ENCODE peak calls at places on chromosomes 4 and X, in seven cellular contexts. One of them, this sample, is unnamed.

GRCh38 chr4:185470503-185471195 is 884 bp downstream of the CCDC110 start:
- DNase-seq in left lung: peak; percentile 67
- DNase-seq in fibroblast of lung: peak; percentile 20
- DNase-seq in lung: peak; percentile 64
- DNase-seq in WERI-Rb-1: peak; percentile 35
- DNase-seq in hepatocyte: peak; percentile 63
- DNase-seq in IMR-90: peak; percentile 12
- DNase-seq in this sample: peak; percentile 18

GRCh38 chrX:131816551-131817136 is 206.5 kb upstream of the STK26 start:
- DNase-seq in left lung: peak; percentile 75
- DNase-seq in fibroblast of lung: no peak
- DNase-seq in lung: peak; percentile 90
- DNase-seq in WERI-Rb-1: peak; percentile 59
- DNase-seq in hepatocyte: no peak
- DNase-seq in IMR-90: peak; percentile 74
- DNase-seq in this sample: no peak

GRCh38 chrX:109856974-109857373 is 123.9 kb upstream of the ACSL4 start:
- DNase-seq in left lung: no peak
- DNase-seq in fibroblast of lung: peak; percentile 66
- DNase-seq in lung: no peak
- DNase-seq in WERI-Rb-1: no peak
- DNase-seq in hepatocyte: peak; percentile 40
- DNase-seq in IMR-90: peak; percentile 34
- DNase-seq in this sample: no peak

GRCh38 chr4:4421356-4421755 is 34.5 kb downstream of the NSG1 start:
- DNase-seq in left lung: no peak
- DNase-seq in fibroblast of lung: no peak
- DNase-seq in lung: no peak
- DNase-seq in WERI-Rb-1: no peak
- DNase-seq in hepatocyte: no peak
- DNase-seq in IMR-90: no peak
- DNase-seq in this sample: no peak

GRCh38 chr4:184282251-184282713 is 64.6 kb upstream of the ENPP6 start:
- DNase-seq in left lung: no peak
- DNase-seq in fibroblast of lung: no peak
- DNase-seq in lung: peak; percentile 41
- DNase-seq in WERI-Rb-1: no peak
- DNase-seq in hepatocyte: peak; percentile 43
- DNase-seq in IMR-90: no peak
- DNase-seq in this sample: peak; percentile 84

GRCh38 chr4:2330119-2331042 is 68.5 kb upstream of the MXD4 start:
- DNase-seq in left lung: no peak
- DNase-seq in fibroblast of lung: peak; percentile 92
- DNase-seq in lung: no peak
- DNase-seq in WERI-Rb-1: no peak
- DNase-seq in hepatocyte: peak; percentile 65
- DNase-seq in IMR-90: peak; percentile 95
- DNase-seq in this sample: peak; percentile 86

GRCh38 chr4:25367004-25367621 is 9.9 kb upstream of the ANAPC4 start:
- DNase-seq in left lung: no peak
- DNase-seq in fibroblast of lung: peak; percentile 71
- DNase-seq in lung: no peak
- DNase-seq in WERI-Rb-1: no peak
- DNase-seq in hepatocyte: peak; percentile 56
- DNase-seq in IMR-90: peak; percentile 59
- DNase-seq in this sample: peak; percentile 44

GRCh38 chrX:111662314-111662713 is 18.7 kb upstream of the ALG13 start:
- DNase-seq in left lung: no peak
- DNase-seq in fibroblast of lung: no peak
- DNase-seq in lung: no peak
- DNase-seq in WERI-Rb-1: no peak
- DNase-seq in hepatocyte: no peak
- DNase-seq in IMR-90: no peak
- DNase-seq in this sample: no peak

GRCh38 chr4:34094114-34094513 is 2150.2 kb downstream of the ARAP2 start:
- DNase-seq in left lung: no peak
- DNase-seq in fibroblast of lung: no peak
- DNase-seq in lung: no peak
- DNase-seq in WERI-Rb-1: no peak
- DNase-seq in hepatocyte: no peak
- DNase-seq in IMR-90: no peak
- DNase-seq in this sample: no peak

GRCh38 chr4:140243345-140243753 is 89.4 kb upstream of the MAML3 start:
- DNase-seq in left lung: peak; percentile 40
- DNase-seq in fibroblast of lung: no peak
- DNase-seq in lung: no peak
- DNase-seq in WERI-Rb-1: peak; percentile 35
- DNase-seq in hepatocyte: peak; percentile 76
- DNase-seq in IMR-90: no peak
- DNase-seq in this sample: no peak

GRCh38 chrX:151708821-151709220 is 7.0 kb upstream of the FATE1 start:
- DNase-seq in left lung: no peak
- DNase-seq in fibroblast of lung: no peak
- DNase-seq in lung: no peak
- DNase-seq in WERI-Rb-1: no peak
- DNase-seq in hepatocyte: no peak
- DNase-seq in IMR-90: no peak
- DNase-seq in this sample: no peak

GRCh38 chrX:47175588-47175980 is 18.0 kb upstream of the UBA1 start:
- DNase-seq in left lung: peak; percentile 9
- DNase-seq in fibroblast of lung: no peak
- DNase-seq in lung: no peak
- DNase-seq in WERI-Rb-1: no peak
- DNase-seq in hepatocyte: no peak
- DNase-seq in IMR-90: no peak
- DNase-seq in this sample: no peak

GRCh38 chr4:112523764-112524505 is 8.0 kb upstream of the NEUROG2 start:
- DNase-seq in left lung: peak; percentile 70
- DNase-seq in fibroblast of lung: no peak
- DNase-seq in lung: peak; percentile 47
- DNase-seq in WERI-Rb-1: peak; percentile 89
- DNase-seq in hepatocyte: peak; percentile 84
- DNase-seq in IMR-90: no peak
- DNase-seq in this sample: peak; percentile 36

GRCh38 chr4:6272863-6273660 is 3.4 kb downstream of the WFS1 start:
- DNase-seq in left lung: peak; percentile 50
- DNase-seq in fibroblast of lung: peak; percentile 65
- DNase-seq in lung: no peak
- DNase-seq in WERI-Rb-1: peak; percentile 55
- DNase-seq in hepatocyte: peak; percentile 63
- DNase-seq in IMR-90: peak; percentile 88
- DNase-seq in this sample: peak; percentile 62

GRCh38 chr4:138239496-138239895 is 2.7 kb downstream of the SLC7A11 start:
- DNase-seq in left lung: no peak
- DNase-seq in fibroblast of lung: peak; percentile 9
- DNase-seq in lung: no peak
- DNase-seq in WERI-Rb-1: no peak
- DNase-seq in hepatocyte: no peak
- DNase-seq in IMR-90: no peak
- DNase-seq in this sample: no peak

GRCh38 chr4:138235419-138235952 is 6.7 kb downstream of the SLC7A11 start:
- DNase-seq in left lung: no peak
- DNase-seq in fibroblast of lung: peak; percentile 93
- DNase-seq in lung: no peak
- DNase-seq in WERI-Rb-1: no peak
- DNase-seq in hepatocyte: no peak
- DNase-seq in IMR-90: peak; percentile 97
- DNase-seq in this sample: peak; percentile 89

GRCh38 chr4:138236035-138236434 is 6.1 kb downstream of the SLC7A11 start:
- DNase-seq in left lung: no peak
- DNase-seq in fibroblast of lung: peak; percentile 20
- DNase-seq in lung: no peak
- DNase-seq in WERI-Rb-1: no peak
- DNase-seq in hepatocyte: no peak
- DNase-seq in IMR-90: peak; percentile 60
- DNase-seq in this sample: peak; percentile 51

GRCh38 chr4:138241281-138242075 is 671 bp downstream of the SLC7A11 start:
- DNase-seq in left lung: no peak
- DNase-seq in fibroblast of lung: peak; percentile 45
- DNase-seq in lung: no peak
- DNase-seq in WERI-Rb-1: no peak
- DNase-seq in hepatocyte: peak; percentile 42
- DNase-seq in IMR-90: peak; percentile 38
- DNase-seq in this sample: no peak

GRCh38 chr4:138238521-138239292 is 3.4 kb downstream of the SLC7A11 start:
- DNase-seq in left lung: no peak
- DNase-seq in fibroblast of lung: no peak
- DNase-seq in lung: no peak
- DNase-seq in WERI-Rb-1: no peak
- DNase-seq in hepatocyte: no peak
- DNase-seq in IMR-90: no peak
- DNase-seq in this sample: no peak
- H3K4me3 ChIP-seq in left lung: peak overlapping the region; percentile 39
- H3K4me3 ChIP-seq in fibroblast of lung: no peak overlapping the region
- H3K4me3 ChIP-seq in lung: no peak overlapping the region
- H3K4me3 ChIP-seq in WERI-Rb-1: no peak overlapping the region
- H3K4me3 ChIP-seq in hepatocyte: no peak overlapping the region
- H3K4me3 ChIP-seq in IMR-90: peak overlapping the region; percentile 75
- H3K4me3 ChIP-seq in this sample: peak overlapping the region; percentile 95

DNA sequence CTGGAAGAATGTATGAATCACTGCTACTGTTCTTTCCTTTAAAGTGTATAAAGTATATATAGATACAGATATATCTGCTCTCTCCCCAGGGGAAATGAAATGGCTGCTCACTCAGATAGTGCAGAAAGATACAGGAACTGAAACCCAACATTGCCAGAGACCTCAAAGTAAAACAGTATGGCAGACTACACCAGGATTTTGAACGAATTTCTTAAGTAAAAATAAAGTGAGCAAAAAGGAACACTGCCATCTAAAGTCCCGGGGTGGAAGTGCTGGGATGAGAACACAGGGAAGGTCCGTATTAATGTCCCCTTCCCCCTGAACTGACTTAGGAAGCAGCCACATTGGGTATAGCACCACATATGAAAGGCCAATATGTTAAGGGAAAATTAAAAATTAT is 93.4 kb downstream of the TMA16 start:
- DNase-seq in left lung: no peak
- DNase-seq in fibroblast of lung: no peak
- DNase-seq in lung: no peak
- DNase-seq in WERI-Rb-1: peak; percentile 14
- DNase-seq in hepatocyte: no peak
- DNase-seq in IMR-90: no peak
- DNase-seq in this sample: no peak
- TF ChIP-seq CTCF in left lung: no peak
- TF ChIP-seq CTCF in fibroblast of lung: no peak
- TF ChIP-seq CTCF in lung: no peak
- TF ChIP-seq CTCF in WERI-Rb-1: peak; percentile 33
- TF ChIP-seq CTCF in hepatocyte: peak; percentile 8
- TF ChIP-seq CTCF in IMR-90: peak; percentile 9
- TF ChIP-seq CTCF in this sample: peak; percentile 10

GRCh38 chrX:153958605-153959004 is 13.0 kb downstream of the HCFC1 start:
- DNase-seq in left lung: no peak
- DNase-seq in fibroblast of lung: no peak
- DNase-seq in lung: no peak
- DNase-seq in WERI-Rb-1: no peak
- DNase-seq in hepatocyte: no peak
- DNase-seq in IMR-90: no peak
- DNase-seq in this sample: no peak

GRCh38 chrX:153960786-153961185 is 10.8 kb downstream of the HCFC1 start:
- DNase-seq in left lung: no peak
- DNase-seq in fibroblast of lung: no peak
- DNase-seq in lung: no peak
- DNase-seq in WERI-Rb-1: no peak
- DNase-seq in hepatocyte: no peak
- DNase-seq in IMR-90: no peak
- DNase-seq in this sample: no peak

GRCh38 chrX:153961292-153961691 is 10.3 kb downstream of the HCFC1 start:
- DNase-seq in left lung: no peak
- DNase-seq in fibroblast of lung: no peak
- DNase-seq in lung: no peak
- DNase-seq in WERI-Rb-1: no peak
- DNase-seq in hepatocyte: no peak
- DNase-seq in IMR-90: no peak
- DNase-seq in this sample: no peak

GRCh38 chrX:153959649-153960048 is 12.0 kb downstream of the HCFC1 start:
- DNase-seq in left lung: no peak
- DNase-seq in fibroblast of lung: no peak
- DNase-seq in lung: no peak
- DNase-seq in WERI-Rb-1: no peak
- DNase-seq in hepatocyte: no peak
- DNase-seq in IMR-90: no peak
- DNase-seq in this sample: no peak

GRCh38 chrX:153960077-153960476 is 11.5 kb downstream of the HCFC1 start:
- DNase-seq in left lung: no peak
- DNase-seq in fibroblast of lung: no peak
- DNase-seq in lung: no peak
- DNase-seq in WERI-Rb-1: no peak
- DNase-seq in hepatocyte: no peak
- DNase-seq in IMR-90: no peak
- DNase-seq in this sample: no peak
- H3K36me3 ChIP-seq in left lung: no peaks in the 10 kb centered on the region
- H3K36me3 ChIP-seq in fibroblast of lung: peaks cover 41% of the 10 kb centered on the region
- H3K36me3 ChIP-seq in lung: peaks cover 19% of the 10 kb centered on the region
- H3K36me3 ChIP-seq in WERI-Rb-1: peaks cover 100% of the 10 kb centered on the region
- H3K36me3 ChIP-seq in hepatocyte: no peaks in the 10 kb centered on the region
- H3K36me3 ChIP-seq in IMR-90: peaks cover 81% of the 10 kb centered on the region
- H3K36me3 ChIP-seq in this sample: peaks cover 17% of the 10 kb centered on the region

GRCh38 chr4:80070880-80071620 is 2.0 kb downstream of the ANTXR2 start:
- DNase-seq in left lung: no peak
- DNase-seq in fibroblast of lung: peak; percentile 36
- DNase-seq in lung: no peak
- DNase-seq in WERI-Rb-1: no peak
- DNase-seq in hepatocyte: peak; percentile 34
- DNase-seq in IMR-90: peak; percentile 55
- DNase-seq in this sample: peak; percentile 51
- H3K4me3 ChIP-seq in left lung: peak overlapping the region; percentile 89
- H3K4me3 ChIP-seq in fibroblast of lung: peak overlapping the region; percentile 88
- H3K4me3 ChIP-seq in lung: no peak overlapping the region
- H3K4me3 ChIP-seq in WERI-Rb-1: peak overlapping the region; percentile 84
- H3K4me3 ChIP-seq in hepatocyte: peak overlapping the region; percentile 87
- H3K4me3 ChIP-seq in IMR-90: peak overlapping the region; percentile 85
- H3K4me3 ChIP-seq in this sample: peak overlapping the region; percentile 89

This sample was measured in bronchial epithelial cell.